ENCODE peak calls at places on chromosome 10, in eight cellular contexts. T, L, X, J, P, Q, M and H are unnamed samples.

GRCh38 chr10:103793429-103793828 is 61.9 kb downstream of the SH3PXD2A start:
- DNase-seq in T (no peak), Q (no peak), P (no peak), M (no peak), L (no peak), J (no peak), X (no peak), H (no peak)

GRCh38 chr10:119726291-119727261 is 726 bp downstream of the INPP5F start:
- DNase-seq in J (no peak), T (no peak), Q (no peak), X (peak; percentile 28), L (no peak), M (no peak), P (no peak), H (peak; percentile 41)

GRCh38 chr10:80165173-80165572 is 32.6 kb downstream of the PLAC9 start:
- DNase-seq in T (peak; percentile 61), P (peak; percentile 73), J (peak; percentile 73), Q (no peak), L (no peak), X (no peak), M (peak; percentile 57), H (no peak)

GRCh38 chr10:107553470-107553869 is 389.0 kb upstream of the SORCS1 start:
- DNase-seq in J (no peak), T (no peak), X (no peak), P (no peak), L (peak; percentile 23), Q (no peak), M (peak; percentile 66), H (no peak)

GRCh38 chr10:118501637-118502440 is 93.6 kb downstream of the PRLHR start:
- DNase-seq in T (peak; percentile 59), X (no peak), L (peak; percentile 77), Q (no peak), J (peak; percentile 78), M (peak; percentile 88), P (peak; percentile 10), H (no peak)

GRCh38 chr10:121639416-121639815 is 41.2 kb upstream of the FGFR2 start:
- DNase-seq in J (no peak), M (peak; percentile 7), L (no peak), T (no peak), P (no peak), Q (no peak), X (no peak), H (no peak)

GRCh38 chr10:21401196-21401595 is 124.3 kb downstream of the SKIDA1 start:
- DNase-seq in T (no peak), L (peak; percentile 46), P (no peak), J (peak; percentile 63), X (no peak), Q (no peak), M (peak; percentile 48), H (no peak)

GRCh38 chr10:78047314-78047891 is 13.7 kb downstream of the RPS24 start:
- DNase-seq in T (peak; percentile 79), Q (peak; percentile 65), J (peak; percentile 82), P (peak; percentile 71), X (peak; percentile 91), M (peak; percentile 76), L (peak; percentile 78), H (peak; percentile 87)

GRCh38 chr10:27748586-27748985 is 3.0 kb upstream of the MKX start:
- DNase-seq in T (no peak), Q (no peak), P (no peak), L (no peak), X (no peak), M (no peak), J (no peak), H (no peak)

GRCh38 chr10:83075395-83076072 is 1063.8 kb upstream of the GHITM start:
- DNase-seq in T (no peak), M (peak; percentile 68), Q (no peak), X (no peak), P (no peak), J (peak; percentile 62), L (no peak), H (no peak)

GRCh38 chr10:72010234-72010992 is 46.2 kb downstream of the CHST3 start:
- DNase-seq in X (no peak), P (no peak), T (no peak), L (no peak), M (no peak), J (no peak), Q (no peak), H (no peak)

GRCh38 chr10:91349381-91349780 is 60.8 kb upstream of the HECTD2 start:
- DNase-seq in J (peak; percentile 95), L (peak; percentile 85), P (peak; percentile 44), T (peak; percentile 96), X (no peak), Q (no peak), M (peak; percentile 97), H (peak; percentile 16)

GRCh38 chr10:105797234-105797890 is 1156.3 kb downstream of the SORCS3 start:
- DNase-seq in M (no peak), X (no peak), Q (no peak), P (no peak), L (peak; percentile 68), T (no peak), J (peak; percentile 83), H (no peak)

GRCh38 chr10:86668297-86669165 is at the start of gene LDB3:
- DNase-seq in L (peak; percentile 59), P (peak; percentile 58), T (peak; percentile 36), J (peak; percentile 14), Q (no peak), X (no peak), M (peak; percentile 79), H (peak; percentile 76)

GRCh38 chr10:86075512-86075911 is 291.1 kb downstream of the GRID1 start:
- DNase-seq in P (no peak), L (no peak), X (no peak), J (no peak), M (no peak), T (no peak), Q (no peak), H (no peak)

GRCh38 chr10:131831561-131831960 is 69.2 kb upstream of the PPP2R2D start:
- DNase-seq in M (no peak), L (no peak), P (no peak), X (no peak), T (no peak), Q (no peak), J (no peak), H (no peak)

GRCh38 chr10:114768394-114768786 is 53.2 kb upstream of the FHIP2A start:
- DNase-seq in M (no peak), P (no peak), J (no peak), L (no peak), X (no peak), Q (no peak), T (no peak), H (no peak)

GRCh38 chr10:79446451-79447020 is 1.1 kb upstream of the ZCCHC24 start:
- DNase-seq in L (no peak), J (no peak), M (no peak), P (peak; percentile 34), Q (no peak), X (no peak), T (no peak), H (peak; percentile 79)

GRCh38 chr10:101014966-101015581 is 15.5 kb downstream of the LZTS2 start:
- DNase-seq in L (peak; percentile 97), T (peak; percentile 99), P (peak; percentile 88), X (no peak), J (peak; percentile 93), Q (no peak), M (peak; percentile 90), H (no peak)

GRCh38 chr10:112950714-112951348 is 784 bp downstream of the TCF7L2 start:
- DNase-seq in L (peak; percentile 28), T (no peak), J (peak; percentile 51), X (no peak), M (peak; percentile 43), P (no peak), Q (peak; percentile 1), H (peak; percentile 34)

GRCh38 chr10:122083478-122084025 is 94.6 kb downstream of the TACC2 start:
- DNase-seq in T (no peak), M (no peak), J (no peak), L (no peak), X (no peak), P (no peak), Q (no peak), H (peak; percentile 66)

GRCh38 chr10:93566435-93567276 is at the start of gene FFAR4:
- DNase-seq in X (no peak), L (no peak), P (no peak), M (no peak), T (no peak), J (no peak), Q (no peak), H (peak; percentile 14)

GRCh38 chr10:71717756-71718065 is 1.9 kb downstream of the C10orf105 start:
- DNase-seq in P (no peak), J (no peak), X (no peak), M (no peak), L (no peak), T (no peak), Q (no peak), H (no peak)

GRCh38 chr10:47349941-47350371 is 1.8 kb downstream of the RBP3 start:
- DNase-seq in Q (no peak), X (no peak), M (no peak), P (no peak), T (no peak), J (no peak), L (no peak), H (no peak)

GRCh38 chr10:79055892-79056291 is 12.9 kb upstream of the ZMIZ1 start:
- DNase-seq in T (no peak), P (no peak), X (no peak), J (no peak), L (no peak), M (no peak), Q (no peak), H (no peak)

GRCh38 chr10:1517684-1518083 is 219.6 kb downstream of the ADARB2 start:
- DNase-seq in L (no peak), M (no peak), X (no peak), Q (no peak), T (no peak), J (no peak), P (no peak), H (no peak)

GRCh38 chr10:109945473-109946177 is 22.3 kb upstream of the XPNPEP1 start:
- DNase-seq in J (no peak), L (no peak), M (no peak), T (no peak), X (no peak), P (no peak), Q (no peak), H (no peak)

GRCh38 chr10:124632064-124632531 is 112.1 kb downstream of the FAM53B start:
- DNase-seq in T (no peak), X (no peak), Q (no peak), M (peak; percentile 63), L (no peak), P (no peak), J (peak; percentile 42), H (peak; percentile 48)

GRCh38 chr10:85667638-85668233 is 698.9 kb downstream of the GRID1 start:
- DNase-seq in X (no peak), Q (no peak), P (no peak), L (no peak), M (no peak), J (no peak), T (no peak), H (no peak)

GRCh38 chr10:81414038-81414437 is 461.0 kb upstream of the NRG3 start:
- DNase-seq in J (no peak), L (peak; percentile 5), X (no peak), M (no peak), Q (no peak), P (no peak), T (no peak), H (no peak)

GRCh38 chr10:85612378-85612775 is 754.2 kb downstream of the GRID1 start:
- DNase-seq in T (no peak), P (no peak), X (no peak), J (no peak), Q (no peak), M (no peak), L (peak; percentile 26), H (no peak)

GRCh38 chr10:17432738-17433137 is 21.7 kb downstream of the ST8SIA6 start:
- DNase-seq in L (peak; percentile 57), P (no peak), X (no peak), Q (no peak), M (peak; percentile 28), T (no peak), J (no peak), H (no peak)

GRCh38 chr10:33501161-33501560 is 166.7 kb upstream of the NRP1 start:
- DNase-seq in M (peak; percentile 10), J (no peak), L (no peak), Q (no peak), X (no peak), P (no peak), T (no peak), H (no peak)